ENCODE peak calls at places on chromosome 19, in eight cellular contexts. L is astrocyte, N is Karpas-422, S is neuronal stem cell, C is kidney, G is IMR-90, K is HepG2, A is MM.1S. X is an unnamed sample.

GRCh38 chr19:45876161-45876410 is 9.9 kb downstream of the IRF2BP1 start:
- DNase-seq in L (no peak), N (no peak), S (no peak), C (no peak), G (no peak), K (no peak), A (no peak), X (no peak)

GRCh38 chr19:2167896-2168618 is 4.3 kb downstream of the DOT1L start:
- DNase-seq in L (peak; percentile 41), N (peak; percentile 87), S (no peak), C (peak; percentile 94), G (peak; percentile 44), K (peak; percentile 24), A (no peak), X (peak; percentile 61)

GRCh38 chr19:7636691-7637373 is at the start of gene STXBP2:
- DNase-seq in L (no peak), N (peak; percentile 94), S (peak; percentile 46), C (peak; percentile 94), G (no peak), K (peak; percentile 61), A (peak; percentile 90), X (no peak)

GRCh38 chr19:41843371-41843770 is 1.1 kb downstream of the LYPD4 start:
- DNase-seq in L (no peak), N (no peak), S (no peak), C (no peak), G (no peak), K (no peak), A (no peak), X (no peak)

GRCh38 chr19:10289836-10290438 is at the start of gene ICAM5:
- DNase-seq in L (no peak), N (peak; percentile 59), S (no peak), C (no peak), G (peak; percentile 42), K (no peak), A (no peak), X (no peak)

GRCh38 chr19:46197314-46198070 is 32.0 kb upstream of the IGFL1 start:
- DNase-seq in L (no peak), N (no peak), S (no peak), C (no peak), G (no peak), K (no peak), A (no peak), X (no peak)

GRCh38 chr19:32976223-32976805 is 4.3 kb downstream of the FAAP24 start:
- DNase-seq in L (peak; percentile 27), N (peak; percentile 89), S (peak; percentile 24), C (no peak), G (peak; percentile 62), K (peak; percentile 52), A (peak; percentile 73), X (peak; percentile 45)

GRCh38 chr19:46731007-46731501 is 14.1 kb upstream of the PRKD2 start:
- DNase-seq in L (peak; percentile 96), N (no peak), S (no peak), C (no peak), G (peak; percentile 94), K (no peak), A (no peak), X (peak; percentile 91)

GRCh38 chr19:39765091-39766076 is 13.3 kb upstream of the LEUTX start:
- DNase-seq in L (peak; percentile 16), N (peak; percentile 54), S (peak; percentile 48), C (no peak), G (peak; percentile 41), K (peak; percentile 48), A (peak; percentile 31), X (peak; percentile 53)

GRCh38 chr19:13055213-13056051 is 47.2 kb downstream of the LYL1 start:
- DNase-seq in L (peak; percentile 92), N (no peak), S (no peak), C (peak; percentile 96), G (peak; percentile 89), K (no peak), A (no peak), X (peak; percentile 95)

GRCh38 chr19:2037676-2038255 is 13.3 kb downstream of the MKNK2 start:
- DNase-seq in L (no peak), N (peak; percentile 55), S (no peak), C (no peak), G (no peak), K (no peak), A (peak; percentile 5), X (no peak)

GRCh38 chr19:44732235-44733014 is 16.1 kb upstream of the BCL3 start:
- DNase-seq in L (no peak), N (no peak), S (no peak), C (no peak), G (no peak), K (no peak), A (no peak), X (no peak)

DNA sequence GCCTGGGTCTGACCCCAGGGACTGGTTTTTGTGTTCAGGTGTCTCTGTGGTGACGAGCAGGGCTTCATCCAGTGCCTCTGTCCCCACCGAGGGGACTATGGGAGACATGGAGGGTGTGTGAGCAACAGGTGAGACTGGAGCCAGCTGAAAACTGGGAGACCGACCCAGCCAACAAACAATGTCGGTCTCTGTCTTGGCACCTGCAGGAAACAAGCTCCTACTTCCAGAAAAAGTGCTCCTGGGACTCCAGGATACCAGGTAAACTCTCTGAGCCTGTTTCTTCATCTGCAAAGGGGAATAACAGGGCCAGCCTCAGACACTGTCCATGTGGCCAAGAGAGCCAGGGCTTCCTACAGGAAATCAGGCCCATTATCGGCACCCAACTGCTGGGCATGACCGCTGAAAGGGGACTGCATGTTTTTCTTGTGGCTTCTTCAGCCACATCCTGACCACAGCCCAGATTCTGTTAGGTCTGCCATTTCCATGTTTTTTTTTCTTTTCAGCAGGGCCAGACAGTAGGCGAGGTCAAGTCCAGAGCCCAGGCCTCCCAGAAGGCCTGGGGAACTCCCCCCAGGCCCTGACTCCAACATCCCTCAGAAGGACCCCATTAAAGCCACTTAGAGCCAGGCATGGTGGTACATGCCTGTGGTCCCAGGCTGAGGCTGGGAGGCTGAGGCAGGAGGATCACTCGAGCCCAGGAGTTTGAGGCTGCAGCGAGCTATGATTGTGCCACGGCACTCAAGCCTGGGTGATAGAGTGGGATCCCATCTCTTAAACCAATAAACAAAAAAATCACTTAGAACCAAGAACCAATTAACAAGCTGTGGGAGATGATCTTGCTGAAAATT is 833 bp upstream of the BST2 start:
- DNase-seq in L (peak; percentile 59), N (no peak), S (no peak), C (no peak), G (no peak), K (no peak), A (peak; percentile 55), X (peak; percentile 71)
- H3K4me3 ChIP-seq in L (no peak overlapping the region), N (peak overlapping the region; percentile 79), S (no peak overlapping the region), C (peak overlapping the region; percentile 37), G (no peak overlapping the region), K (peak overlapping the region; percentile 62), A (peak overlapping the region; percentile 81), X (no peak overlapping the region)

GRCh38 chr19:15373644-15374043 is 5.9 kb downstream of the AKAP8 start:
- DNase-seq in L (no peak), N (no peak), S (no peak), C (peak; percentile 77), G (no peak), K (no peak), A (no peak), X (no peak)
- H3K9ac ChIP-seq in L (no peak overlapping the region), N (no peak overlapping the region), S (peak overlapping the region; percentile 21), C (no peak overlapping the region), G (no peak overlapping the region), K (no peak overlapping the region), A (no peak overlapping the region), X (no peak overlapping the region)

GRCh38 chr19:38663156-38663651 is 15.8 kb downstream of the ACTN4 start:
- DNase-seq in L (no peak), N (no peak), S (no peak), C (peak; percentile 68), G (no peak), K (no peak), A (no peak), X (no peak)

GRCh38 chr19:38661996-38662395 is 14.5 kb downstream of the ACTN4 start:
- DNase-seq in L (no peak), N (no peak), S (no peak), C (no peak), G (no peak), K (no peak), A (no peak), X (no peak)

GRCh38 chr19:38663957-38664502 is 16.6 kb downstream of the ACTN4 start:
- DNase-seq in L (no peak), N (no peak), S (no peak), C (peak; percentile 86), G (no peak), K (no peak), A (no peak), X (no peak)

GRCh38 chr19:38661166-38661565 is 13.7 kb downstream of the ACTN4 start:
- DNase-seq in L (no peak), N (no peak), S (no peak), C (no peak), G (no peak), K (no peak), A (no peak), X (no peak)

DNA sequence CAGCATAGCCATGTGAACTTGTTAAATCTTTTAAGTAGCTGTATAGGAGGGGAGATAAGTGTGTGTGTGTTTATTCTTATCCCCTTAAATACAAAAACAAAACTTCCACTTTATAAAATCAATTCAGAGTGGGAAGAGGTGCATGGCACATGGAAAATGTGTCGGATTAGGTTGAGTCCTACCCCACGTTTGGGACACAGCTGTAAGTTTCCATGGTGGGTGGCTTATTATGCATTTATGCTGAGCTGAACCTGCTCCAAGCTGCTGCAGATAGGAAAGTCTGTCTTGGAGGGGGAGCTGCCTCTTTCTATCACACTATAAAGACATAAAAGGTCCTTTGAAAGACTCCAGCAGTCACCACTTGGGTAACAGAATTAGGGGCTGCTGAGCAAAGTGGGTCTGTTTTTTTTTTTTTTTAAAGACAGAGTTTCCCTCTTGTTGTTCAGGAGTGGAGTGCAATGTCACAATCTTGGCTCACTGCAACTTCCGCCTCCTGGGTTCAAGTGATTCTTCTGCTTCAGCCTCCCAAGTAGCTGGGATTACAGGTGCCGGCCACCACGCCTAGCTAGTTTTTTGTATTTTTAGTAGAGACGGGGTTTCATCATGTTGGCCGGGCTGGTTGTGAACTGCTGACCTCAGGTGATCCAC is 15.2 kb downstream of the ACTN4 start:
- DNase-seq in L (no peak), N (no peak), S (no peak), C (no peak), G (no peak), K (no peak), A (no peak), X (no peak)
- H3K27ac ChIP-seq in L (peak overlapping the region; percentile 28), N (no peak overlapping the region), S (no peak overlapping the region), C (peak overlapping the region; percentile 94), G (no peak overlapping the region), K (no peak overlapping the region), A (no peak overlapping the region), X (no peak overlapping the region)

GRCh38 chr19:11479470-11480080 is 1.3 kb downstream of the ELAVL3 start:
- DNase-seq in L (no peak), N (no peak), S (peak; percentile 50), C (no peak), G (no peak), K (peak; percentile 41), A (no peak), X (no peak)

GRCh38 chr19:11481777-11482383 is 1.0 kb upstream of the ELAVL3 start:
- DNase-seq in L (peak; percentile 70), N (peak; percentile 96), S (peak; percentile 63), C (peak; percentile 93), G (peak; percentile 85), K (peak; percentile 52), A (peak; percentile 94), X (peak; percentile 80)

GRCh38 chr19:11480081-11480926 is 542 bp downstream of the ELAVL3 start:
- DNase-seq in L (no peak), N (no peak), S (no peak), C (peak; percentile 80), G (no peak), K (no peak), A (no peak), X (no peak)

GRCh38 chr19:11482384-11483050 is 1.7 kb upstream of the ELAVL3 start:
- DNase-seq in L (peak; percentile 25), N (peak; percentile 97), S (peak; percentile 67), C (peak; percentile 95), G (peak; percentile 72), K (peak; percentile 45), A (peak; percentile 91), X (peak; percentile 55)

GRCh38 chr19:11480927-11481776 is at the start of gene ELAVL3:
- DNase-seq in L (no peak), N (no peak), S (no peak), C (no peak), G (no peak), K (no peak), A (no peak), X (no peak)
- H3K4me3 ChIP-seq in L (no peak within 1 kb of the TSS), N (peak within 1 kb of the TSS; percentile 13), S (no peak within 1 kb of the TSS), C (no peak within 1 kb of the TSS), G (no peak within 1 kb of the TSS), K (peak within 1 kb of the TSS; percentile 7), A (peak within 1 kb of the TSS; percentile 68), X (no peak within 1 kb of the TSS)